ENCODE peak calls at places on chromosomes 5 and 9, in six cellular contexts. R is fibroblast of pulmonary artery, U is epithelial cell of esophagus, N is nephron progenitor cell, M is MCF 10A, I is neural progenitor cell. T is an unnamed sample.

GRCh38 chr5:163094492-163095180 is 342.8 kb upstream of the CCNG1 start:
- DNase-seq in R (no peak), U (no peak), N (no peak), M (no peak), I (no peak), T (no peak)

GRCh38 chr5:143890475-143890874 is 78.5 kb downstream of the HMHB1 start:
- DNase-seq in R (no peak), U (peak), N (no peak), M (no peak), I (no peak), T (no peak)

GRCh38 chr9:17631396-17631795 is 52.5 kb downstream of the SH3GL2 start:
- DNase-seq in R (no peak), U (no peak), N (no peak), M (no peak), I (no peak), T (no peak)

GRCh38 chr5:37771203-37771611 is 68.6 kb downstream of the GDNF start:
- DNase-seq in R (peak), U (no peak), N (no peak), M (peak), I (no peak), T (no peak)

GRCh38 chr9:126399251-126399650 is 72.6 kb downstream of the MVB12B start:
- DNase-seq in R (no peak), U (no peak), N (no peak), M (no peak), I (no peak), T (no peak)

GRCh38 chr9:34716711-34717110 is 6.8 kb upstream of the CCL21 start:
- DNase-seq in R (no peak), U (peak), N (no peak), M (no peak), I (no peak), T (no peak)

GRCh38 chr5:119378075-119378699 is 22.4 kb downstream of the TNFAIP8 start:
- DNase-seq in R (no peak), U (no peak), N (no peak), M (no peak), I (no peak), T (no peak)

GRCh38 chr5:53334431-53334941 is 145.9 kb upstream of the FST start:
- DNase-seq in R (peak), U (peak), N (no peak), M (peak), I (no peak), T (no peak)

GRCh38 chr5:42824347-42824976 is 12.8 kb upstream of the SELENOP start:
- DNase-seq in R (no peak), U (no peak), N (no peak), M (no peak), I (no peak), T (no peak)

GRCh38 chr5:159121061-159121460 is 21.3 kb upstream of the EBF1 start:
- DNase-seq in R (no peak), U (no peak), N (no peak), M (no peak), I (no peak), T (no peak)

GRCh38 chr5:8060235-8061139 is 191.5 kb downstream of the MTRR start:
- DNase-seq in R (no peak), U (no peak), N (no peak), M (no peak), I (no peak), T (no peak)

GRCh38 chr5:108259306-108259705 is 122.6 kb downstream of the FBXL17 start:
- DNase-seq in R (peak), U (peak), N (no peak), M (peak), I (peak), T (no peak)

GRCh38 chr5:59791602-59792001 is 101.9 kb downstream of the PDE4D start:
- DNase-seq in R (no peak), U (no peak), N (no peak), M (no peak), I (no peak), T (no peak)

GRCh38 chr5:146751054-146751453 is 127.5 kb downstream of the PPP2R2B start:
- DNase-seq in R (no peak), U (peak), N (no peak), M (no peak), I (no peak), T (no peak)

GRCh38 chr5:17461793-17462192 is 36.2 kb upstream of the TAF11L2 start:
- DNase-seq in R (no peak), U (no peak), N (no peak), M (no peak), I (no peak), T (no peak)

GRCh38 chr9:18490591-18491370 is 16.8 kb downstream of the ADAMTSL1 start:
- DNase-seq in R (peak), U (peak), N (no peak), M (peak), I (no peak), T (no peak)

GRCh38 chr5:132826424-132827082 is 3.9 kb downstream of the SHROOM1 start:
- DNase-seq in R (no peak), U (no peak), N (no peak), M (no peak), I (no peak), T (no peak)

GRCh38 chr5:126694403-126694802 is 82.5 kb upstream of the LMNB1 start:
- DNase-seq in R (no peak), U (no peak), N (no peak), M (no peak), I (no peak), T (no peak)

GRCh38 chr9:110604101-110604710 is 24.7 kb upstream of the SVEP1 start:
- DNase-seq in R (peak), U (no peak), N (no peak), M (no peak), I (no peak), T (no peak)

GRCh38 chr5:102916114-102916513 is 161.0 kb downstream of the PAM start:
- DNase-seq in R (no peak), U (peak), N (no peak), M (no peak), I (no peak), T (no peak)

GRCh38 chr5:168874713-168875380 is 295.7 kb upstream of the PANK3 start:
- DNase-seq in R (peak), U (peak), N (no peak), M (peak), I (peak), T (no peak)

GRCh38 chr9:111842313-111842712 is 47.6 kb upstream of the SHOC1 start:
- DNase-seq in R (peak), U (no peak), N (no peak), M (no peak), I (no peak), T (no peak)

GRCh38 chr9:101737705-101738565 is 512 bp downstream of the GRIN3A start:
- DNase-seq in R (no peak), U (no peak), N (peak), M (no peak), I (peak), T (no peak)

GRCh38 chr5:100520348-100520747 is 14.8 kb upstream of the FAM174A start:
- DNase-seq in R (no peak), U (no peak), N (no peak), M (peak), I (peak), T (no peak)

GRCh38 chr5:21931076-21931475 is 922.1 kb downstream of the CDH12 start:
- DNase-seq in R (no peak), U (no peak), N (no peak), M (no peak), I (no peak), T (no peak)

GRCh38 chr5:132008961-132009680 is 2.3 kb downstream of the ACSL6 start:
- DNase-seq in R (no peak), U (peak), N (no peak), M (peak), I (no peak), T (peak)

GRCh38 chr9:18726546-18726945 is 252.6 kb downstream of the ADAMTSL1 start:
- DNase-seq in R (no peak), U (no peak), N (no peak), M (no peak), I (no peak), T (no peak)

GRCh38 chr9:121201045-121201737 is 478 bp downstream of the RAB14 start:
- DNase-seq in R (no peak), U (peak), N (peak), M (peak), I (peak), T (peak)

GRCh38 chr5:128213340-128213739 is 129.8 kb downstream of the SLC12A2 start:
- DNase-seq in R (peak), U (peak), N (peak), M (peak), I (peak), T (no peak)

GRCh38 chr5:122056913-122057312 is 21.1 kb downstream of the LOX start:
- DNase-seq in R (no peak), U (no peak), N (no peak), M (no peak), I (no peak), T (no peak)

GRCh38 chr5:72459089-72459661 is 48.0 kb downstream of the ZNF366 start:
- DNase-seq in R (peak), U (no peak), N (no peak), M (no peak), I (no peak), T (no peak)

GRCh38 chr5:57986746-57987145 is 473.1 kb downstream of the PLK2 start:
- DNase-seq in R (peak), U (peak), N (no peak), M (peak), I (no peak), T (no peak)

GRCh38 chr9:2727966-2728613 is 10.8 kb downstream of the KCNV2 start:
- DNase-seq in R (peak), U (peak), N (peak), M (peak), I (peak), T (no peak)

GRCh38 chr9:129887210-129888084 is 52.2 kb downstream of the USP20 start:
- DNase-seq in R (peak), U (peak), N (no peak), M (no peak), I (no peak), T (no peak)

GRCh38 chr5:83368317-83368716 is 103.2 kb upstream of the VCAN start:
- DNase-seq in R (peak), U (peak), N (no peak), M (peak), I (no peak), T (no peak)

GRCh38 chr9:93185261-93186150 is 1.6 kb downstream of the WNK2 start:
- DNase-seq in R (no peak), U (no peak), N (no peak), M (no peak), I (no peak), T (no peak)

GRCh38 chr5:65264420-65264819 is 217.3 kb downstream of the ADAMTS6 start:
- DNase-seq in R (no peak), U (no peak), N (no peak), M (no peak), I (no peak), T (no peak)

GRCh38 chr9:95507456-95508241 is 9.1 kb downstream of the PTCH1 start:
- DNase-seq in R (peak), U (peak), N (peak), M (peak), I (peak), T (peak)

GRCh38 chr9:25353783-25354182 is 324.5 kb downstream of the TUSC1 start:
- DNase-seq in R (no peak), U (no peak), N (no peak), M (no peak), I (no peak), T (no peak)

DNA sequence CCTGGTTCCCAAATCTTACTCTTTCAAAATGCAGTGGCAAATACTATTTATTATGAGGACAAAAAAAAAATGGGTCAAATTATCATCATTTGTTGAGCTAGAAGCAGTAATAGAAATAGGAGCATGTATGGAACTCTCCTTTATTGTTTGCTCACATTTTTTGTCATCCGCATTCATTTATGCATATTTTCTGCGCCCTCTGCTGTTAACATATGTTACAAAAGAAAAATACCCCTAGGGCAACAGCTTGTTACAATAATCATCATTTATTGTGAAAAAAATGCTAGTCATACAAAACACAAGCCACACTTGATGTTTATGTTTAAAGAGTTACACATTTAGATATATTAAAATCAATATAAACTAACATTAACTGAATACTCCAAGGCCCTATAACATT is 328.2 kb downstream of the TUSC1 start:
- DNase-seq in R (no peak), U (peak), N (no peak), M (peak), I (no peak), T (no peak)
- TF ChIP-seq CTCF in R (no peak), U (no peak), N (no peak), M (no peak), I (peak), T (no peak)

GRCh38 chr9:136578915-136579637 is 33.2 kb upstream of the NOTCH1 start:
- DNase-seq in R (no peak), U (no peak), N (peak), M (peak), I (no peak), T (no peak)
- TF ChIP-seq CTCF in R (no peak), U (no peak), N (no peak), M (no peak), I (no peak), T (no peak)

DNA sequence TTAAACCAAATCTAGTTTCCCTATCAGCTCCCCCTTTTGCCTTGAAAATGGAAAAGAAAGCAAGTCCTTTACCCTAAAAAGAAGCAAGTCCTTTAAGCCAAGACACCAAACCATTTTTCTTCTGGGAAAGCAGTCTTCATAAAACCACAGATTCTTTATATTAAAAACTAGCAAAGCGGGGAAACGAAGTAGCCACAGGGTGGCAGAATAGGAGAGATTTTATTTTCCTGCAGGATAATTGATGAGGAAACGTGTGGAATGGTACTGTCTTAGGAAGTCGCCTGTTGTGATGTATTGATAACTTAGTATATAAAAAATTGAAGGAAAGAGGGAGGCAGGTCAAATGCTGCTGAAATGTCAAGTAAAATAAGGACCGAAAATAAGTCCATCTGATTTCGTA is 41.1 kb downstream of the ZNF883 start:
- DNase-seq in R (peak), U (no peak), N (no peak), M (peak), I (no peak), T (no peak)
- TF ChIP-seq CTCF in R (no peak), U (no peak), N (no peak), M (no peak), I (no peak), T (no peak)

GRCh38 chr9:90274725-90275124 is 367.9 kb downstream of the DIRAS2 start:
- DNase-seq in R (no peak), U (no peak), N (no peak), M (no peak), I (no peak), T (no peak)
- TF ChIP-seq CTCF in R (no peak), U (no peak), N (no peak), M (no peak), I (peak), T (no peak)

GRCh38 chr5:9112520-9113291 is 433.2 kb downstream of the SEMA5A start:
- DNase-seq in R (peak), U (peak), N (no peak), M (peak), I (no peak), T (no peak)

GRCh38 chr5:9104576-9105339 is 441.1 kb downstream of the SEMA5A start:
- DNase-seq in R (no peak), U (no peak), N (no peak), M (peak), I (no peak), T (no peak)

GRCh38 chr5:9105851-9106250 is 440.0 kb downstream of the SEMA5A start:
- DNase-seq in R (no peak), U (peak), N (no peak), M (peak), I (no peak), T (no peak)

GRCh38 chr5:9108156-9108555 is 437.7 kb downstream of the SEMA5A start:
- DNase-seq in R (no peak), U (no peak), N (no peak), M (no peak), I (peak), T (no peak)
- TF ChIP-seq CTCF in R (no peak), U (no peak), N (no peak), M (no peak), I (no peak), T (no peak)